ENCODE peak calls at places on chromosomes 7 and 10, in nine cellular contexts. N is GM23338, K is sigmoid colon, V is GM12892, Q is stomach, D is prostate gland, G is K562, Y is endothelial cell of umbilical vein, F is GM12891. L is an unnamed sample.

GRCh38 chr10:128263891-128264688 is 137.9 kb upstream of the MKI67 start:
- DNase-seq in G (peak), Q (peak), N (peak), D (peak), F (no peak), Y (peak), V (no peak), K (peak), L (peak)

GRCh38 chr7:35716038-35716803 is 21.3 kb upstream of the HERPUD2 start:
- DNase-seq in G (no peak), K (no peak), Q (peak), N (no peak), Y (peak), D (peak), F (no peak), V (no peak), L (no peak)

GRCh38 chr10:101162677-101163076 is 31.6 kb downstream of the TLX1 start:
- DNase-seq in Y (no peak), F (no peak), D (no peak), N (no peak), Q (peak), G (no peak), V (no peak), K (no peak), L (no peak)

GRCh38 chr10:132609211-132609610 is 71.6 kb downstream of the INPP5A start:
- DNase-seq in Q (no peak), K (peak), G (no peak), N (no peak), F (no peak), Y (no peak), V (peak), D (no peak), L (no peak)

GRCh38 chr7:137626469-137627067 is 220.2 kb downstream of the DGKI start:
- DNase-seq in G (peak), V (peak), K (no peak), F (peak), Y (peak), N (peak), Q (peak), D (no peak), L (peak)

GRCh38 chr10:123550680-123551096 is 115.5 kb upstream of the GPR26 start:
- DNase-seq in Q (no peak), D (no peak), K (no peak), F (no peak), V (no peak), Y (no peak), N (peak), G (no peak), L (no peak)

GRCh38 chr7:65477326-65477725 is 103.7 kb downstream of the ZNF92 start:
- DNase-seq in F (no peak), Y (no peak), N (peak), G (peak), V (no peak), D (no peak), Q (no peak), K (no peak), L (no peak)

GRCh38 chr7:143177374-143178119 is 5.7 kb upstream of the TAS2R39 start:
- DNase-seq in D (no peak), N (peak), K (no peak), Q (no peak), Y (no peak), G (no peak), V (no peak), F (no peak), L (no peak)

GRCh38 chr7:3310884-3311283 is 9.8 kb downstream of the SDK1 start:
- DNase-seq in N (no peak), D (no peak), V (no peak), G (no peak), K (no peak), F (no peak), Y (no peak), Q (no peak), L (no peak)

GRCh38 chr10:74255214-74255613 is 104.2 kb downstream of the ADK start:
- DNase-seq in Y (no peak), D (no peak), F (no peak), N (peak), V (no peak), G (no peak), Q (no peak), K (no peak), L (no peak)

GRCh38 chr7:112173214-112173905 is 32.8 kb downstream of the DOCK4 start:
- DNase-seq in V (no peak), Y (peak), F (no peak), K (no peak), G (no peak), D (no peak), Q (no peak), N (no peak), L (no peak)

GRCh38 chr10:127880557-127880956 is 12.2 kb downstream of the CLRN3 start:
- DNase-seq in Q (no peak), K (no peak), D (no peak), V (no peak), Y (no peak), F (no peak), G (no peak), N (no peak), L (no peak)

GRCh38 chr10:17910144-17910789 is 41.5 kb upstream of the SLC39A12 start:
- DNase-seq in Y (peak), K (peak), N (peak), F (no peak), G (peak), V (no peak), D (peak), Q (no peak), L (peak)

GRCh38 chr7:22831602-22832001 is 9.0 kb upstream of the TOMM7 start:
- DNase-seq in D (no peak), N (no peak), G (no peak), Y (no peak), K (no peak), V (no peak), Q (no peak), F (no peak), L (no peak)

GRCh38 chr10:131997366-131998049 is 15.8 kb upstream of the BNIP3 start:
- DNase-seq in N (peak), G (no peak), K (peak), D (peak), Q (peak), F (no peak), V (no peak), Y (peak), L (peak)

GRCh38 chr7:126657599-126658358 is 595.0 kb downstream of the GRM8 start:
- DNase-seq in F (no peak), D (no peak), K (no peak), V (no peak), Y (no peak), G (no peak), Q (no peak), N (no peak), L (no peak)

GRCh38 chr10:97185326-97186058 is at the start of gene SLIT1:
- DNase-seq in F (no peak), K (no peak), Q (no peak), G (no peak), V (no peak), N (peak), Y (no peak), D (no peak), L (no peak)

GRCh38 chr10:5697342-5697741 is 12.7 kb downstream of the TASOR2 start:
- DNase-seq in G (no peak), K (no peak), V (no peak), D (no peak), N (no peak), F (no peak), Y (no peak), Q (no peak), L (peak)

GRCh38 chr7:115533785-115534184 is 496.8 kb downstream of the TFEC start:
- DNase-seq in N (no peak), K (no peak), G (no peak), Y (no peak), D (no peak), F (no peak), Q (no peak), V (no peak), L (no peak)

GRCh38 chr10:17229016-17229716 is 1.1 kb downstream of the VIM start:
- DNase-seq in Y (peak), N (peak), Q (peak), F (no peak), G (peak), K (peak), D (peak), V (peak), L (peak)

GRCh38 chr10:42783181-42783549 is 570 bp downstream of the BMS1 start:
- DNase-seq in V (no peak), K (no peak), Y (peak), Q (no peak), F (no peak), N (no peak), G (peak), D (peak), L (peak)

GRCh38 chr10:103693070-103693811 is 162.1 kb downstream of the SH3PXD2A start:
- DNase-seq in Y (no peak), F (peak), N (peak), V (peak), D (no peak), K (no peak), G (peak), Q (no peak), L (peak)

GRCh38 chr10:90197766-90198165 is 496.4 kb downstream of the KIF20B start:
- DNase-seq in F (no peak), K (no peak), Y (peak), G (no peak), N (no peak), D (no peak), V (no peak), Q (no peak), L (no peak)

GRCh38 chr10:122152544-122152943 is 118.6 kb upstream of the BTBD16 start:
- DNase-seq in D (peak), F (no peak), Y (no peak), N (no peak), K (peak), G (no peak), Q (no peak), V (no peak), L (peak)

GRCh38 chr7:77798394-77799077 is at the start of the genes PHTF2 and TMEM60:
- DNase-seq in Y (peak), K (peak), G (peak), Q (peak), V (peak), D (peak), F (peak), N (peak), L (peak)
- TF ChIP-seq POLR2AphosphoS5 in Y (peak), K (peak), G (peak), Q (peak), V (no peak), D (peak), F (no peak), N (peak), L (peak)

GRCh38 chr7:103547451-103548284 is 101.7 kb upstream of the SLC26A5 start:
- DNase-seq in K (no peak), F (no peak), Q (no peak), Y (no peak), V (no peak), N (no peak), G (no peak), D (no peak), L (no peak)
- TF ChIP-seq POLR2AphosphoS5 in K (no peak), F (no peak), Q (no peak), Y (no peak), V (no peak), N (no peak), G (no peak), D (no peak), L (no peak)

DNA sequence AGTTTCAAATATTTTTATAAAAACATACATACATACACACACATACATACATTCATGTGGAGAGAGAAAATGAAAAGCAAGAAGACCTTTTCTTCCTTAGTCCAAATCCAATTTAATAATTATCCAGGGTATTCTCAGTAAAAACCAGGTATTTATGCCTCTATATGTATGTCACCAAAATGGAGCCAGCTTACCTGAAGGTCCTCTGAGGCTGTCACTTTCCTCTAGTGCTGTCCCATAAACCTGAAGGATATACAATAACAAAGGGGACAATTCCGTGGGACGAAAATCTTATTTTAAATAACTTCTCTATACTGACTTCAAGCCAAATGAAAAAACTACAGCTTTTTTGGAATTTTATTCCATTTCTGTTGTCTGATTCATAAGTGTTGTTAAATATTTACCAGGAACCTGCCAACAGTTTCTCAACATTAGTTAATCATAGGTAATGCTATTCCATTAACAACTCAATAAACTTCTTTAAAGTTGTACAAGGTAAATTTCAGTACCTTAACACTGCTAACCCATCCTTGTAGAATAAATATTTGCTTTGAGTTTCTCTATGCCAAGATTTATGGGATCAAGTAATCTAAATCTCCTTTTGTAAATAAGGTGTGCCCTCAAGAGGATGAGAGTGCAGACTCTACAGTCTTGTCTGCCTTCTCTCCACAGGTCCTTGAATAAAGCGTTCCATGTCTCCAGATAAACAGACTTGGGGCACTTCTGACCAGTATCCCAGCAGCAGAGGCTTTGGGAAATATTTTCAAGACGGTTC is 260.3 kb downstream of the AHR start:
- DNase-seq in D (peak), Y (no peak), K (no peak), N (no peak), Q (no peak), F (no peak), G (no peak), V (no peak), L (peak)
- TF ChIP-seq POLR2AphosphoS5 in D (peak), Y (no peak), K (no peak), N (no peak), Q (no peak), F (no peak), G (no peak), V (no peak), L (no peak)

GRCh38 chr7:106487892-106488291 is 173.1 kb downstream of the CCDC71L start:
- DNase-seq in N (no peak), F (no peak), Q (no peak), Y (no peak), G (no peak), D (no peak), K (no peak), V (no peak), L (no peak)

GRCh38 chr7:106485919-106486318 is 175.0 kb downstream of the CCDC71L start:
- DNase-seq in F (no peak), Q (no peak), G (no peak), V (no peak), D (no peak), Y (no peak), N (no peak), K (no peak), L (no peak)

GRCh38 chr7:106486331-106486730 is 174.6 kb downstream of the CCDC71L start:
- DNase-seq in N (no peak), Y (no peak), F (no peak), D (no peak), K (no peak), G (no peak), Q (no peak), V (no peak), L (no peak)

GRCh38 chr7:106484562-106484961 is 176.4 kb downstream of the CCDC71L start:
- DNase-seq in V (no peak), N (no peak), F (no peak), K (peak), Q (peak), Y (no peak), G (no peak), D (no peak), L (no peak)

DNA sequence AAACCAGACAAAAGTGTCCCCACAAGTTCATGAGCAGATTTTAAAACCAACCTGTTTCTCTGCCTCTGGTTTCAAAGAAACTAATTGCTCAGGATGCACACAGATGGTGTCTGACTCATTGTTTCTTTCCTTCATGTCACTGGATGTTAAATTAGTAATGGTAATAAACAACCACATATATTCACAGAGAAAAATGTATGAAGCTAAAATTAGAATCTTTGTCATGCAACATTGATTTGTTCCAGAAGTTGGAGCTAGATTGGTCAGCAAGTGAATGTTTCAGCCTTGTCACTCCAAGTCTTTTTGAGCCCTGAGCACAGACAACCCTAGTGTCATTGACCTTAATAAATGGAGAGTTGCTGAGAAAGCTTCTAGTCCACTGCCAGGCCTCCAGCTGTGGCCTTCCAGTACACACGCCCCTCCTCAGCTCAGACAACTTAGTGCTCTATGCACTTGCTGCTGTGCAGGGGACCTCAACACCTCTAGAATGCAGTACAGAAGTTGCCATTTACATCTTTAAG is 175.9 kb downstream of the CCDC71L start:
- DNase-seq in V (no peak), F (no peak), Y (peak), G (no peak), Q (no peak), K (no peak), N (no peak), D (no peak), L (no peak)
- TF ChIP-seq POLR2AphosphoS5 in V (no peak), F (no peak), Y (no peak), G (no peak), Q (peak), K (peak), N (no peak), D (no peak), L (no peak)

GRCh38 chr10:3748484-3748883 is 36.5 kb downstream of the KLF6 start:
- DNase-seq in V (no peak), Q (no peak), G (no peak), Y (no peak), K (no peak), D (no peak), N (no peak), F (no peak), L (no peak)

GRCh38 chr10:3750352-3750816 is 34.6 kb downstream of the KLF6 start:
- DNase-seq in F (no peak), G (no peak), K (no peak), Q (no peak), V (no peak), N (no peak), D (no peak), Y (no peak), L (no peak)

GRCh38 chr10:3750884-3751283 is 34.1 kb downstream of the KLF6 start:
- DNase-seq in Y (no peak), G (no peak), V (no peak), N (no peak), F (no peak), K (no peak), Q (no peak), D (no peak), L (no peak)

GRCh38 chr10:3749011-3749410 is 36.0 kb downstream of the KLF6 start:
- DNase-seq in G (no peak), Y (no peak), N (no peak), Q (no peak), F (no peak), K (no peak), D (no peak), V (no peak), L (no peak)

DNA sequence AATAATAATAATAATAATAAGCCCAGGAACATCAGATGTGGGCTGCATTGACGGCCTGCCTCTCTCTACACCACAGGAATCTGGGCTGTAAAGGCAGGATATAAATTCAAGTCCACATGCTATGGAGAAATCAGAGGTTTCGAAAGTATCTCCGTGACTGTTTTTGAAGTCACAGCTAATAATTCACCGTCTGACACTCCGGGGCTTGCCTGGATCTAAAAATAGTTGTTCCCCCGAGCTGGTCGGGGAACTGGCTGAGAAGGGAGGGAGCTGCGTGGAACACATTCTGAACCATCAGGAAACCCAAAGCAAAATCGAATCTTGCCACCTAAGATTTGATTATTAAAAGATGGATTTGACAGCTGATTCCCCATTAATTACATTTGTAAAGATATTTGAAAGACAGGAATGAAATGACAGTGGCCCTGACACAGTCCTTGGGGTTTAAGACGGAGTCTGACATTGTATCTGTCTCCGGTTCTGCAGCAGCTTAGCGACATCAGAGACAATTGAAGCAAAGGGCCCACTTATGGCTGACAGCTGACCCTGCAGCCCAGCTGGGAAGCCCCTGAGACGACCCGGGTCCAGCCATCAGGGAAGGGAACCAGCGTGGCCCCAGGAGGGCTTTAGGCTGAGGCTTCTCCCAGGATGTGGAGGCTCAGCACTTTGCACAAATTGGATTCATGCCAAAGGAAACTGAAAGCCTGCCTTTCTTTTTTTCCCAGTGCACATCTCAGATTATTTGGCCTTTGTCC is 35.2 kb downstream of the KLF6 start:
- DNase-seq in V (no peak), Q (no peak), D (peak), F (no peak), G (no peak), N (no peak), K (peak), Y (no peak), L (no peak)
- TF ChIP-seq POLR2AphosphoS5 in V (no peak), Q (peak), D (peak), F (no peak), G (no peak), N (no peak), K (peak), Y (no peak), L (peak)

GRCh38 chr10:38010150-38010903 is at the start of gene ZNF33A:
- DNase-seq in F (peak), Y (peak), N (peak), K (peak), G (peak), V (peak), Q (peak), D (peak), L (peak)
- TF ChIP-seq POLR2AphosphoS5 in F (no peak), Y (no peak), N (no peak), K (peak), G (peak), V (peak), Q (peak), D (peak), L (peak)

GRCh38 chr10:69409968-69410367 is 6.8 kb downstream of the TACR2 start:
- DNase-seq in Y (no peak), F (no peak), G (peak), K (no peak), N (no peak), D (no peak), V (no peak), Q (no peak), L (peak)
- TF ChIP-seq POLR2AphosphoS5 in Y (no peak), F (no peak), G (no peak), K (peak), N (no peak), D (no peak), V (no peak), Q (no peak), L (peak)

GRCh38 chr7:24981544-24981951 is 1.6 kb upstream of the OSBPL3 start:
- DNase-seq in D (no peak), K (peak), Y (peak), F (no peak), G (no peak), N (peak), Q (peak), V (no peak), L (peak)

GRCh38 chr7:24978837-24979469 is 1.0 kb downstream of the OSBPL3 start:
- DNase-seq in D (no peak), Y (no peak), K (peak), V (no peak), N (peak), G (no peak), Q (no peak), F (no peak), L (peak)

GRCh38 chr7:24979470-24979862 is 512 bp downstream of the OSBPL3 start:
- DNase-seq in Q (peak), Y (peak), V (peak), K (peak), F (peak), N (no peak), D (peak), G (peak), L (peak)

GRCh38 chr7:24980695-24981543 is 941 bp upstream of the OSBPL3 start:
- DNase-seq in N (peak), Q (peak), V (peak), D (no peak), G (no peak), K (peak), F (peak), Y (peak), L (peak)

GRCh38 chr7:24979863-24980694 is at the start of gene OSBPL3:
- DNase-seq in N (peak), K (peak), Q (peak), D (peak), F (peak), Y (peak), V (peak), G (peak), L (peak)
- TF ChIP-seq POLR2AphosphoS5 in N (peak), K (peak), Q (peak), D (peak), F (no peak), Y (peak), V (peak), G (peak), L (peak)

L was measured in transverse colon.